ENCODE peak calls at places on chromosomes 13 and 19, in six cellular contexts. T, H, F, B, X and E are unnamed samples.

GRCh38 chr19:48398329-48399235 is 5.1 kb downstream of the GRIN2D start:
- DNase-seq in T (peak; percentile 90), H (peak; percentile 84), F (peak; percentile 91), B (no peak), X (peak; percentile 96), E (peak; percentile 86)

GRCh38 chr19:39709026-39709872 is 5.0 kb downstream of the LGALS14 start:
- DNase-seq in T (no peak), H (peak; percentile 40), F (no peak), B (no peak), X (no peak), E (peak; percentile 76)

GRCh38 chr19:15324791-15325519 is 7.4 kb downstream of the BRD4 start:
- DNase-seq in T (no peak), H (no peak), F (no peak), B (peak; percentile 63), X (peak; percentile 40), E (no peak)

GRCh38 chr19:39428309-39429112 is 7.2 kb downstream of the RPS16 start:
- DNase-seq in T (no peak), H (no peak), F (no peak), B (no peak), X (peak; percentile 91), E (peak; percentile 28)

GRCh38 chr19:4359627-4360000 is 16.3 kb downstream of the MPND start:
- DNase-seq in T (no peak), H (no peak), F (no peak), B (peak; percentile 52), X (no peak), E (no peak)

GRCh38 chr13:107901230-107901629 is 314.1 kb downstream of the LIG4 start:
- DNase-seq in T (no peak), H (no peak), F (no peak), B (no peak), X (no peak), E (no peak)

GRCh38 chr13:49561064-49561410 is 24.3 kb downstream of the RCBTB1 start:
- DNase-seq in T (no peak), H (no peak), F (no peak), B (no peak), X (no peak), E (no peak)

GRCh38 chr19:3061214-3062161 is 807 bp downstream of the TLE5 start:
- DNase-seq in T (peak; percentile 81), H (peak; percentile 35), F (peak; percentile 85), B (no peak), X (no peak), E (no peak)

GRCh38 chr19:48867922-48868195 is 558 bp downstream of the PLEKHA4 start:
- DNase-seq in T (no peak), H (no peak), F (no peak), B (no peak), X (peak; percentile 6), E (no peak)

GRCh38 chr13:46165485-46166220 is 16.3 kb downstream of the LCP1 start:
- DNase-seq in T (peak; percentile 43), H (no peak), F (no peak), B (no peak), X (no peak), E (no peak)

GRCh38 chr19:850221-850978 is 1.7 kb upstream of the ELANE start:
- DNase-seq in T (no peak), H (peak; percentile 49), F (no peak), B (peak; percentile 93), X (peak; percentile 51), E (peak; percentile 67)

GRCh38 chr13:39498471-39499114 is 104.4 kb downstream of the LHFPL6 start:
- DNase-seq in T (no peak), H (no peak), F (no peak), B (no peak), X (peak; percentile 67), E (no peak)

GRCh38 chr13:44810067-44810840 is 179.0 kb downstream of the NUFIP1 start:
- DNase-seq in T (no peak), H (no peak), F (no peak), B (no peak), X (no peak), E (no peak)

GRCh38 chr19:10603084-10603872 is 16.2 kb upstream of the AP1M2 start:
- DNase-seq in T (peak; percentile 64), H (no peak), F (peak; percentile 93), B (peak; percentile 60), X (peak; percentile 54), E (peak; percentile 62)

GRCh38 chr19:38734426-38735256 is 9.6 kb downstream of the CAPN12 start:
- DNase-seq in T (peak; percentile 63), H (no peak), F (peak; percentile 71), B (peak; percentile 48), X (peak; percentile 41), E (peak; percentile 51)

GRCh38 chr19:15276620-15277019 is 44.4 kb upstream of the EPHX3 start:
- DNase-seq in T (no peak), H (peak; percentile 88), F (no peak), B (peak; percentile 67), X (no peak), E (no peak)

GRCh38 chr13:20118268-20119140 is 42.3 kb downstream of the GJA3 start:
- DNase-seq in T (peak; percentile 38), H (no peak), F (no peak), B (peak; percentile 71), X (peak; percentile 63), E (no peak)

GRCh38 chr13:44903596-44903995 is 85.7 kb downstream of the NUFIP1 start:
- DNase-seq in T (no peak), H (no peak), F (no peak), B (no peak), X (peak; percentile 56), E (no peak)

GRCh38 chr19:3548594-3548993 is 8.8 kb downstream of the MFSD12 start:
- DNase-seq in T (no peak), H (no peak), F (no peak), B (no peak), X (no peak), E (no peak)

GRCh38 chr19:50417138-50417849 is 1.4 kb upstream of the SPIB start:
- DNase-seq in T (no peak), H (no peak), F (no peak), B (no peak), X (no peak), E (no peak)

GRCh38 chr13:106796280-106797047 is 228.5 kb upstream of the ARGLU1 start:
- DNase-seq in T (no peak), H (no peak), F (no peak), B (no peak), X (peak; percentile 83), E (no peak)

GRCh38 chr19:47005873-47006272 is 13.8 kb upstream of the NPAS1 start:
- DNase-seq in T (no peak), H (no peak), F (no peak), B (peak; percentile 77), X (no peak), E (no peak)

GRCh38 chr13:66348745-66349720 is 881.1 kb downstream of the PCDH9 start:
- DNase-seq in T (no peak), H (no peak), F (no peak), B (no peak), X (no peak), E (no peak)

GRCh38 chr19:38971672-38972071 is 3.9 kb downstream of the FBXO17 start:
- DNase-seq in T (no peak), H (no peak), F (no peak), B (no peak), X (no peak), E (no peak)

GRCh38 chr13:74243637-74244526 is 109.7 kb upstream of the KLF12 start:
- DNase-seq in T (no peak), H (peak; percentile 7), F (no peak), B (no peak), X (no peak), E (no peak)

GRCh38 chr19:49684251-49684982 is 5.0 kb upstream of the ADM5 start:
- DNase-seq in T (peak; percentile 52), H (no peak), F (no peak), B (no peak), X (peak; percentile 42), E (no peak)

GRCh38 chr19:15180451-15181390 is 20.1 kb downstream of the NOTCH3 start:
- DNase-seq in T (no peak), H (no peak), F (no peak), B (peak; percentile 48), X (peak; percentile 47), E (no peak)

GRCh38 chr13:29464105-29464679 is 131.3 kb downstream of the SLC7A1 start:
- DNase-seq in T (no peak), H (no peak), F (no peak), B (no peak), X (no peak), E (no peak)

GRCh38 chr13:59801107-59801880 is 362.4 kb downstream of the DIAPH3 start:
- DNase-seq in T (no peak), H (no peak), F (no peak), B (no peak), X (no peak), E (no peak)

GRCh38 chr13:88223958-88224357 is 552.8 kb downstream of the SLITRK5 start:
- DNase-seq in T (no peak), H (no peak), F (no peak), B (no peak), X (no peak), E (no peak)

GRCh38 chr19:28075229-28075628 is 1137.7 kb downstream of the UQCRFS1 start:
- DNase-seq in T (no peak), H (no peak), F (no peak), B (no peak), X (no peak), E (no peak)

GRCh38 chr19:28737021-28737525 is 475.9 kb downstream of the UQCRFS1 start:
- DNase-seq in T (peak; percentile 41), H (peak; percentile 20), F (peak; percentile 35), B (no peak), X (peak; percentile 35), E (no peak)

GRCh38 chr13:32581177-32581786 is 5.0 kb upstream of the PDS5B start:
- DNase-seq in T (peak; percentile 29), H (no peak), F (no peak), B (no peak), X (peak; percentile 8), E (no peak)